ENCODE peak calls at places on chromosome 6, in eight cellular contexts. M is AG04450, V is ovary, G is left ventricle myocardium inferior, R is neural progenitor cell, E is mesendoderm, N is suprapubic skin, U is fibroblast of the aortic adventitia. W is an unnamed sample.
A peak's percentile ranks its signal among the peaks of the same experiment; 100 is the strongest.

GRCh38 chr6:116059713-116060571 is 749 bp downstream of the FRK start:
- DNase-seq in M (no peak), V (no peak), G (no peak), R (no peak), E (no peak), N (no peak), U (peak; percentile 24), W (peak; percentile 13)

GRCh38 chr6:150069707-150070106 is 786 bp upstream of the ULBP3 start:
- DNase-seq in M (no peak), V (peak; percentile 21), G (no peak), R (peak; percentile 28), E (no peak), N (no peak), U (no peak), W (no peak)

GRCh38 chr6:43076928-43077809 is 1.1 kb downstream of the PTK7 start:
- DNase-seq in M (no peak), V (peak; percentile 55), G (no peak), R (peak; percentile 78), E (peak; percentile 89), N (no peak), U (peak; percentile 35), W (peak; percentile 53)

GRCh38 chr6:139856562-139856961 is 482.1 kb upstream of the CITED2 start:
- DNase-seq in M (no peak), V (no peak), G (no peak), R (no peak), E (no peak), N (no peak), U (no peak), W (no peak)

GRCh38 chr6:148854086-148854485 is 107.3 kb downstream of the UST start:
- DNase-seq in M (no peak), V (no peak), G (no peak), R (no peak), E (no peak), N (no peak), U (peak; percentile 74), W (no peak)

GRCh38 chr6:37691904-37692806 is 5.5 kb downstream of the MDGA1 start:
- DNase-seq in M (no peak), V (peak; percentile 76), G (peak; percentile 70), R (peak; percentile 81), E (peak; percentile 86), N (peak; percentile 73), U (peak; percentile 65), W (peak; percentile 55)

GRCh38 chr6:35716798-35717197 is 20.0 kb upstream of the ARMC12 start:
- DNase-seq in M (no peak), V (no peak), G (no peak), R (no peak), E (no peak), N (peak; percentile 36), U (no peak), W (no peak)

GRCh38 chr6:108588586-108588985 is 27.9 kb downstream of the FOXO3 start:
- DNase-seq in M (no peak), V (no peak), G (no peak), R (peak; percentile 42), E (peak; percentile 68), N (no peak), U (peak; percentile 70), W (peak; percentile 55)

GRCh38 chr6:37459981-37460800 is 27.2 kb downstream of the CMTR1 start:
- DNase-seq in M (no peak), V (no peak), G (no peak), R (peak; percentile 81), E (peak; percentile 91), N (no peak), U (no peak), W (no peak)

GRCh38 chr6:152300517-152300916 is 336.6 kb downstream of the SYNE1 start:
- DNase-seq in M (no peak), V (no peak), G (no peak), R (no peak), E (no peak), N (no peak), U (no peak), W (no peak)

GRCh38 chr6:152299336-152299735 is 337.8 kb downstream of the SYNE1 start:
- DNase-seq in M (no peak), V (no peak), G (no peak), R (no peak), E (peak; percentile 42), N (no peak), U (no peak), W (no peak)

GRCh38 chr6:152295920-152296319 is 341.2 kb downstream of the SYNE1 start:
- DNase-seq in M (no peak), V (no peak), G (no peak), R (no peak), E (no peak), N (no peak), U (peak; percentile 46), W (no peak)

GRCh38 chr6:152296648-152297376 is 340.4 kb downstream of the SYNE1 start:
- DNase-seq in M (no peak), V (no peak), G (no peak), R (no peak), E (peak; percentile 30), N (no peak), U (peak; percentile 35), W (no peak)

DNA sequence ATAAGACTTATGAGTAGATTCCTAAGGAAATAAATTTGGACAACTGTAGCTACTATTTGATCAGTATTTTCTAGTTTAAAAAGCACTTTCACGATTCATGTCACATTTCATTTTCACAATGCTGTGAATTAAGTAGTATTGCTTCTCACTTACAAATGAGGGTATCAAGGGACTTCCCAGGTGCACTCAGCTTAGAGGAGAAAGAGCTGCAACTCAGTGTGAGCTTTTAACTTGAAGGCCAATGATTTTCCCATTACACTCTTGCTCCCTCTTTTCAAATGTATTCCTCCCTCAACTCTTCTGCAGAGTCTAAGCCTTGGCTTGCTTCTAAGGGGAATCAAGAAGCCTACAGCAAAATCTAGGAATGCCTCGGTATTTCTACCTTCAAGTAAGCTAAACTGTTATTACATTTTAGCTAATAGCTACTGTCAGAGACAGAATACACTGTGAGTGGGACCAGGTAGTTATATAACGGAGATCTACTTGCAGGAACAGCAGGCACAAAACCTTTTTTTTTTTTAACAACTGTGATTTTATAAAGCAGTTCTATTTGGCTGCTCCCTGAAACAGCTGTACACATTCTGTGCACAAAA is 339.0 kb downstream of the SYNE1 start:
- DNase-seq in M (no peak), V (no peak), G (no peak), R (no peak), E (no peak), N (no peak), U (no peak), W (no peak)
- H3K4me3 ChIP-seq in M (no peak overlapping the region), V (no peak overlapping the region), G (no peak overlapping the region), R (no peak overlapping the region), E (no peak overlapping the region), N (no peak overlapping the region), U (no peak overlapping the region), W (no peak overlapping the region)

DNA sequence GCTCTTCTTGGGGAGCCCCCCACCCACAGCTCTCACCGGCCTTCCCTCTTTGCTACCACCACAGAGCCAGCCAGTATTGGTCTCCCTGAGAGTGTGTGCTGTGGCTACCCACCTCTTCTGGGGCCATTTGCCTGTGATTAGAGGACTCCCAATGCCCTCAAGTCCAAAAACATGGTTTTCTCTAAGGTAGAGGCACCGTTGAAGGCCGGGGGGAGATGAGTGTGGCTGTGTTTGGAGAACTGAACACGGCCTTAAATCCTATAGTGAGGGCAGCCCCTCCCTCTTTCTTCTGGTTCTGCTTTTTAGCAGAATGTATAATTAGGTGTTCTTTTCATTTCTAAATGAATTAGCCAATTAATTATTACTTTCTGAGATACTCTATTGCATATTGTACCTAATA is 2.5 kb downstream of the CCR6 start:
- DNase-seq in M (no peak), V (no peak), G (no peak), R (no peak), E (no peak), N (no peak), U (no peak), W (no peak)
- H3K4me3 ChIP-seq in M (no peak overlapping the region), V (no peak overlapping the region), G (no peak overlapping the region), R (no peak overlapping the region), E (no peak overlapping the region), N (no peak overlapping the region), U (no peak overlapping the region), W (no peak overlapping the region)

DNA sequence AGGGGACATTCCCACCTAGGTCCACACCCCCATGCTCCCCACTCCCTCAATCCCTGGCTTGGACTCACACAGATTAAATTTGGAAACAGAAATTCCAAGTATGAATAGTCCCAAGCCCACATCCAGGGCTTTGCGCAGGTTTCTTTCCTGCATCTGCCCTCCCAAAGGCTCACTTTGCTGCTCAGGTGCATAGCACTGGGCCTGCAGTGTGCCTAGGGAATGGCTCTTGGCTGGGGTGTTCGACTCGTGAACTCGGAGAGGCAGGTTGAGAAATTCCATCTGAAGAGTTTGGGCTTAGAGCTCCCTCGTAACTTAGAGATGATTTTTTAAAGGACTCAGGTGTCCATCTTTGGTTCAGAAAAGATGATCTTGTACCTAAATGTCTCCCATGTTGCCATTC is 14.8 kb upstream of the SF3B5 start:
- DNase-seq in M (no peak), V (no peak), G (no peak), R (no peak), E (no peak), N (no peak), U (no peak), W (no peak)
- H3K4me3 ChIP-seq in M (no peak overlapping the region), V (no peak overlapping the region), G (no peak overlapping the region), R (no peak overlapping the region), E (no peak overlapping the region), N (no peak overlapping the region), U (no peak overlapping the region), W (no peak overlapping the region)

DNA sequence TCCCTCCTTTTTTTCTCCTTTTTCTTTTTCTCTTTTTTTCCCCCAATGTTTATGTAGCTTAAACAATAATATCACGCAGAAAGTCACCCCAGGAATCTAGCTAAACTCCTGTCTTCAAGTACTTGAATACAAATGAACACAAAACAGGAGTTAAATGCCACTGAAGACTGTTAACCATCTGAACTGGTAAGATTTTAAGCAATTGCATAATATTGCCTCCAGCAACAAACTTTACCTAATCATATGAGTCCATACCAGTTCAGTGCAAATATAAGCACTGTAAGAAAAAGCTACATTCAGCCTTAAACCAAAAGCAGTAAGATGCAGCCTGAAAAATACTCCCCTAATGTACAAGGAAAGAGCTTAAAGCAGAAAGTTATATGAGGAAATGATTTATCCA is 173.9 kb upstream of the TFAP2D start:
- DNase-seq in M (no peak), V (no peak), G (no peak), R (no peak), E (no peak), N (no peak), U (no peak), W (no peak)
- H3K4me3 ChIP-seq in M (no peak overlapping the region), V (no peak overlapping the region), G (no peak overlapping the region), R (no peak overlapping the region), E (no peak overlapping the region), N (no peak overlapping the region), U (no peak overlapping the region), W (no peak overlapping the region)

DNA sequence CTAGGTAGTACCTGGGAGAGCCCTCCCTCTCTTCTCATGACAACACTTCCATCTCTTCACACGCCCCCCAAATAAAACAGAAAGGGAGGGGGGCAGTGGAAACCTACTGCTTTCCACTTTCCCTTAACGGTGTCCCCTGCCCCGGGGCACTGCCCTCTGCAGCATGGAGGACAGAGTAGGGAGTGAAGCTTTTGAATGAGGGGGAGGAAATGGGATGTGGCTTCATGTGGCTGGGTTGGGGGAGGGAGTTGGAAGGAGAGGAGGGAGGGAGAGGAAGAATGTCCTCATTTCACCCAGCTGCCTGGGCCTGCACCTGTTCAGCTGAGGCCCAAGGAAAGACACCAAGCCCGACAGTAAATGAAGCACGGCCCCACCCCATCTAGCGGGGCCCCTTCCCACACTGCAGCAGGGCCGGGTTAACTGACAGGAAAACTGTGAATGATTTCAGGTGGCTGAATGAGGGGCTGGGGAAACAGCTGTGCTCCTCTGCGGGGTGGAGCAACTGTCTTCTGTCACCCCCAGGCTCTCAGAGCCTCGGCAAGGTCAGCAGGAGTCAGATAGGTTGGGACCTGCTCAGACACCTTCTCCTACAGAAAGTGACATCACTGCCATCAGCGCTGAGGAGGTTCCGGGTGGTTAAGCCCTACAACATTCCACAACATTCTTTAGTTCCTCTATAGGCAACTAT is 40.0 kb upstream of the TAF8 start:
- DNase-seq in M (no peak), V (no peak), G (no peak), R (peak; percentile 39), E (peak; percentile 77), N (no peak), U (no peak), W (no peak)
- H3K4me3 ChIP-seq in M (no peak overlapping the region), V (no peak overlapping the region), G (no peak overlapping the region), R (no peak overlapping the region), E (no peak overlapping the region), N (no peak overlapping the region), U (no peak overlapping the region), W (no peak overlapping the region)